ENCODE peak calls at places on chromosomes 5 and 9, in five cellular contexts. A, U, O, F and R are unnamed samples.

GRCh38 chr5:153598099-153598498 is 107.6 kb downstream of the GRIA1 start:
- DNase-seq in A (no peak), U (no peak), F (no peak), O (no peak), R (no peak)

GRCh38 chr5:134025786-134026185 is 21.0 kb upstream of the VDAC1 start:
- DNase-seq in O (no peak), U (no peak), A (no peak), F (no peak), R (no peak)

GRCh38 chr5:137086289-137086838 is 412.8 kb downstream of the SPOCK1 start:
- DNase-seq in F (no peak), A (no peak), O (no peak), U (no peak), R (peak; percentile 9)

GRCh38 chr9:126692041-126692758 is 78.5 kb downstream of the LMX1B start:
- DNase-seq in U (no peak), A (no peak), F (no peak), O (no peak), R (no peak)

GRCh38 chr5:68426609-68427008 is 211.1 kb downstream of the PIK3R1 start:
- DNase-seq in A (no peak), U (no peak), O (no peak), F (no peak), R (no peak)

GRCh38 chr9:116383956-116384355 is 230.4 kb downstream of the PAPPA start:
- DNase-seq in A (no peak), F (no peak), O (no peak), U (peak; percentile 55), R (no peak)

GRCh38 chr5:159304961-159305595 is 25.2 kb downstream of the IL12B start:
- DNase-seq in F (peak; percentile 30), A (no peak), O (no peak), U (peak; percentile 53), R (no peak)

GRCh38 chr5:44881266-44881665 is 72.5 kb downstream of the MRPS30 start:
- DNase-seq in F (peak; percentile 69), U (no peak), A (no peak), O (no peak), R (no peak)

GRCh38 chr9:121367651-121368510 is 2.2 kb downstream of the STOM start:
- DNase-seq in O (no peak), U (peak; percentile 51), F (no peak), A (peak; percentile 29), R (no peak)

GRCh38 chr5:102998224-102998623 is 121.7 kb downstream of the GIN1 start:
- DNase-seq in F (no peak), O (no peak), U (no peak), A (no peak), R (no peak)

GRCh38 chr5:71586052-71586940 is 844 bp upstream of the MCCC2 start:
- DNase-seq in F (peak; percentile 75), U (no peak), A (peak; percentile 1), O (no peak), R (no peak)

GRCh38 chr5:54217826-54218503 is 92.4 kb downstream of the ARL15 start:
- DNase-seq in F (peak; percentile 37), A (peak; percentile 75), U (peak; percentile 88), O (no peak), R (no peak)

GRCh38 chr9:133558191-133559126 is 24.0 kb downstream of the ADAMTSL2 start:
- DNase-seq in A (peak; percentile 76), O (no peak), U (peak; percentile 90), F (peak; percentile 18), R (no peak)

GRCh38 chr5:139273322-139273571 is 20.3 kb upstream of the MATR3 start:
- DNase-seq in U (no peak), A (no peak), F (no peak), O (no peak), R (no peak)

GRCh38 chr5:134511796-134512660 is 13.4 kb upstream of the JADE2 start:
- DNase-seq in F (peak; percentile 58), A (peak; percentile 34), O (no peak), U (peak; percentile 49), R (no peak)

GRCh38 chr9:136526625-136527066 is 19.2 kb downstream of the NOTCH1 start:
- DNase-seq in U (no peak), O (peak; percentile 54), F (no peak), A (no peak), R (peak; percentile 45)

GRCh38 chr5:82365744-82366228 is 87.6 kb upstream of the RPS23 start:
- DNase-seq in U (no peak), A (peak; percentile 15), O (no peak), F (peak; percentile 82), R (no peak)

GRCh38 chr5:164002653-164003052 is 497.2 kb downstream of the MAT2B start:
- DNase-seq in A (no peak), O (no peak), F (peak; percentile 6), U (no peak), R (no peak)